ENCODE peak calls at places on chromosomes 5 and 9, in nine cellular contexts. P is mesothelial cell of epicardium, Q is right lobe of liver, U is HFFc6, W is IMR-90, H is fibroblast of lung, D is kidney, X is SK-N-SH, N is cardiac muscle cell. L is an unnamed sample.

GRCh38 chr5:177467436-177467835 is 6.0 kb downstream of the DBN1 start:
- DNase-seq in N (no peak), D (no peak), P (no peak), X (no peak), H (no peak), W (no peak), Q (no peak), U (no peak), L (no peak)

GRCh38 chr5:133030343-133031005 is 4.1 kb upstream of the ZCCHC10 start:
- DNase-seq in D (no peak), X (no peak), H (no peak), P (no peak), U (no peak), W (no peak), Q (no peak), N (no peak), L (no peak)

GRCh38 chr9:113155911-113156559 is 5.2 kb downstream of the SLC31A2 start:
- DNase-seq in N (no peak), W (no peak), X (no peak), H (no peak), D (no peak), P (no peak), U (no peak), Q (no peak), L (no peak)

GRCh38 chr9:119005162-119005561 is 364.1 kb downstream of the BRINP1 start:
- DNase-seq in W (no peak), X (no peak), D (no peak), N (no peak), H (no peak), P (no peak), Q (no peak), U (no peak), L (no peak)

GRCh38 chr9:101468116-101468515 is 32.5 kb upstream of the ALDOB start:
- DNase-seq in D (no peak), P (no peak), X (no peak), H (no peak), W (no peak), U (no peak), N (no peak), Q (no peak), L (no peak)

GRCh38 chr5:150009671-150010387 is 9.3 kb downstream of the HMGXB3 start:
- DNase-seq in U (no peak), P (no peak), H (no peak), N (peak), D (no peak), W (no peak), X (no peak), Q (no peak), L (no peak)

GRCh38 chr9:114110180-114110579 is 11.1 kb upstream of the KIF12 start:
- DNase-seq in U (peak), X (no peak), H (peak), W (peak), N (peak), D (peak), Q (no peak), P (no peak), L (no peak)

GRCh38 chr5:140111043-140111858 is 2.7 kb upstream of the PURA start:
- DNase-seq in Q (no peak), D (no peak), N (no peak), H (no peak), W (no peak), U (no peak), P (no peak), X (no peak), L (no peak)

GRCh38 chr9:94056442-94056974 is 27.8 kb upstream of the PTPDC1 start:
- DNase-seq in N (peak), U (peak), D (no peak), Q (no peak), H (peak), P (no peak), W (peak), X (no peak), L (peak)

GRCh38 chr5:139665626-139666025 is 17.5 kb downstream of the CXXC5 start:
- DNase-seq in H (no peak), D (peak), U (no peak), W (no peak), N (no peak), P (no peak), Q (peak), X (no peak), L (no peak)

GRCh38 chr9:131349881-131350563 is 43.9 kb upstream of the PRRC2B start:
- DNase-seq in Q (peak), D (peak), W (peak), U (peak), X (peak), P (peak), H (peak), N (peak), L (peak)

GRCh38 chr5:118952992-118953651 is 35.2 kb downstream of the DTWD2 start:
- DNase-seq in H (no peak), U (no peak), P (no peak), D (no peak), N (no peak), Q (no peak), X (no peak), W (peak), L (no peak)

GRCh38 chr5:139841549-139841948 is 45.9 kb downstream of the PSD2 start:
- DNase-seq in U (no peak), D (no peak), W (no peak), Q (no peak), H (no peak), N (no peak), X (no peak), P (no peak), L (no peak)

GRCh38 chr5:1167728-1168709 is 33.4 kb upstream of the SLC6A19 start:
- DNase-seq in U (peak), X (peak), W (peak), P (peak), D (no peak), H (peak), Q (peak), N (peak), L (peak)

GRCh38 chr5:38420246-38420645 is 136.2 kb downstream of the LIFR start:
- DNase-seq in P (no peak), N (no peak), Q (no peak), D (no peak), W (peak), H (no peak), U (peak), X (no peak), L (no peak)

GRCh38 chr5:94243612-94244011 is 374.8 kb downstream of the KIAA0825 start:
- DNase-seq in Q (no peak), W (peak), H (no peak), X (no peak), D (no peak), U (peak), N (no peak), P (no peak), L (no peak)

GRCh38 chr5:134614461-134615085 is 18.1 kb downstream of the SAR1B start:
- DNase-seq in W (peak), U (no peak), H (no peak), X (no peak), N (no peak), D (no peak), P (no peak), Q (no peak), L (no peak)

GRCh38 chr9:90065001-90065400 is 460.2 kb downstream of the GADD45G start:
- DNase-seq in U (no peak), D (no peak), Q (no peak), X (no peak), H (no peak), W (no peak), N (no peak), P (no peak), L (no peak)

GRCh38 chr5:170263906-170264305 is 31.1 kb downstream of the C5orf58 start:
- DNase-seq in Q (no peak), X (no peak), P (no peak), H (no peak), U (no peak), N (no peak), W (no peak), D (no peak), L (no peak)

GRCh38 chr5:167949435-167949834 is 342.0 kb upstream of the WWC1 start:
- DNase-seq in P (no peak), U (no peak), X (no peak), N (no peak), Q (no peak), H (no peak), W (no peak), D (no peak), L (no peak)

GRCh38 chr5:135209495-135209837 is 175.4 kb upstream of the PITX1 start:
- DNase-seq in Q (no peak), X (no peak), U (no peak), N (no peak), W (no peak), D (no peak), P (peak), H (no peak), L (no peak)

GRCh38 chr5:175728885-175729828 is 71.3 kb downstream of the HRH2 start:
- DNase-seq in Q (no peak), X (peak), H (no peak), D (peak), N (peak), W (no peak), U (peak), P (peak), L (peak)

GRCh38 chr5:140855772-140856674 is at the start of gene PCDHA10:
- DNase-seq in W (no peak), X (no peak), P (no peak), U (no peak), H (peak), N (no peak), Q (no peak), D (no peak), L (no peak)

GRCh38 chr9:130450344-130451003 is 5.7 kb downstream of the ASS1 start:
- DNase-seq in U (no peak), P (no peak), N (no peak), H (no peak), Q (peak), W (no peak), D (peak), X (no peak), L (no peak)

GRCh38 chr5:127648997-127649550 is at the start of gene CTXN3:
- DNase-seq in P (no peak), X (no peak), H (no peak), W (no peak), U (no peak), Q (no peak), D (no peak), N (no peak), L (no peak)

GRCh38 chr5:174311121-174311520 is 265.6 kb downstream of the NSG2 start:
- DNase-seq in X (no peak), H (no peak), P (no peak), N (no peak), Q (no peak), D (no peak), W (no peak), U (no peak), L (no peak)

GRCh38 chr5:138032572-138033274 is at the start of gene FAM13B:
- DNase-seq in W (peak), U (peak), Q (peak), X (peak), P (peak), N (peak), H (peak), D (peak), L (peak)
- TF ChIP-seq CTCF in W (no peak), U (no peak), Q (no peak), X (no peak), P (no peak), N (no peak), H (no peak), D (no peak), L (no peak)

GRCh38 chr5:171520300-171521170 is 101.1 kb downstream of the FGF18 start:
- DNase-seq in H (peak), X (peak), W (peak), N (peak), U (no peak), D (no peak), Q (no peak), P (no peak), L (peak)

GRCh38 chr5:171518916-171519315 is 99.5 kb downstream of the FGF18 start:
- DNase-seq in P (no peak), D (no peak), N (no peak), Q (no peak), X (no peak), U (no peak), H (no peak), W (no peak), L (no peak)

GRCh38 chr5:171523781-171524180 is 104.3 kb downstream of the FGF18 start:
- DNase-seq in H (no peak), W (no peak), U (no peak), N (no peak), P (no peak), X (peak), D (no peak), Q (no peak), L (no peak)

GRCh38 chr5:171521679-171522078 is 102.2 kb downstream of the FGF18 start:
- DNase-seq in N (no peak), D (no peak), H (no peak), U (no peak), W (no peak), P (no peak), Q (no peak), X (no peak), L (no peak)

DNA sequence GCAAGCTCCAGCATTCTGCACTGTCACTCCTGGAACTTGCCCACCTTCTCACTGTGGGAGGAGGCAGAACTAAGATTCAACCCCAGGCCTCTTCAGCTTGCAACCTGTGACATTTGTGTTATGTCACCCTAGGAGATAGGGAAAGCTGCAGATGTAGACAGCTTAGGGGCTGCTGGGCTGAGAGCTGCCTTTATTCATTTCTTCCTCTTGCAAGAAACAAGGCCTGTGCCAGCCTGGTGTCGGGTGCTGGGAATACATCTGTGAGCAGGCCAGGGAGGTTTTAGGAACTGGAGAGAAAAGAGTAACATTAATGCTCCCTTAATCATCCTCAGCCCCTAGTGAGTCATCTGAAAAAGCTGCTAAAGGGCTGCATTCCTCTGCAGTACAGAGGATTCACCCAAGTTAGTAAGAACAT is 101.8 kb downstream of the FGF18 start:
- DNase-seq in Q (no peak), X (peak), N (peak), W (peak), U (peak), H (peak), D (no peak), P (no peak), L (peak)
- TF ChIP-seq CTCF in Q (no peak), X (peak), N (peak), W (peak), U (peak), H (peak), D (no peak), P (no peak), L (peak)

GRCh38 chr5:78361226-78361993 is 993 bp downstream of the SCAMP1 start:
- DNase-seq in N (peak), D (peak), W (peak), Q (peak), X (peak), U (peak), P (no peak), H (peak), L (peak)
- TF ChIP-seq CTCF in N (peak), D (peak), W (peak), Q (no peak), X (peak), U (peak), P (no peak), H (peak), L (peak)

DNA sequence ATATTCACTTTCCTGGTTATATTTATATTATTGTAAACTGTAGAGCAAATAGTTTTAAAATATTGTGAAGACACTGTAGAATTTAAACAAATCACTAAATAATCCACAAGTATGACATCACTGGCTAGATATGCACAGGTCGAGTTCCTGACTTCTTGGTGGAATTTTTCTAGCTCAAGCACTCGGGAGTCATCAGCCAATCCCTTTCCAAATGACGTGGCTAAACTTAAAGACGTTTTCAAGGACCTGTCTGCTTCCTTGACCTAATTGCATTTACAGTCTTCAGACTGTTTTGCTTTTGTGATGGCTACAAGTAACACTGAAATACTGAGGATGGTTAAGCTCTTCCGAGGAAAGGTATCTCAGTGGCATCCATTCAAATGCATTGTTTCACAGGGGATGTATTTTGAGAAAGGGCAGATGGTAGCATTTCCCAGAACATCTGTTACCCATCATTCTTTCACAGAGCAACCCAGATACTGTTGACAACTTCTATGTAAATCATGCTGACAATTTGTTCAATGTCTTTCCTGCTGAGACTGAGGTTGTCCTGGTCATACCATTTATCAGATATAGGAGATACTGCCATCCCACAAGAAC is 262.8 kb downstream of the CDH10 start:
- DNase-seq in D (no peak), Q (no peak), W (no peak), X (no peak), H (no peak), N (no peak), U (no peak), P (no peak), L (no peak)
- TF ChIP-seq CTCF in D (no peak), Q (no peak), W (no peak), X (no peak), H (no peak), N (no peak), U (no peak), P (no peak), L (no peak)